ENCODE peak calls at places on chromosomes 6 and 20, in nine cellular contexts. A is left lung, B is adrenal gland, H is colonic mucosa, E is mammary epithelial cell, J is HCT116, Q is heart left ventricle, R is Peyer's patch, X is neuronal stem cell. G is an unnamed sample.

GRCh38 chr6:143060354-143060805 is 309 bp upstream of the AIG1 start:
- DNase-seq in A (peak; percentile 95), B (peak; percentile 92), H (peak; percentile 80), E (peak; percentile 82), J (peak; percentile 90), Q (peak; percentile 88), R (peak; percentile 84), X (peak; percentile 82), G (peak; percentile 62)

GRCh38 chr6:143948208-143948607 is 59.9 kb downstream of the PLAGL1 start:
- DNase-seq in A (no peak), B (no peak), H (no peak), E (no peak), J (no peak), Q (no peak), R (no peak), X (no peak), G (no peak)

GRCh38 chr20:38060536-38060935 is 27.0 kb downstream of the RPRD1B start:
- DNase-seq in A (no peak), B (no peak), H (no peak), E (no peak), J (no peak), Q (no peak), R (no peak), X (no peak), G (no peak)

GRCh38 chr20:57335392-57335791 is 5.8 kb downstream of the SPO11 start:
- DNase-seq in A (no peak), B (no peak), H (no peak), E (peak; percentile 10), J (no peak), Q (no peak), R (no peak), X (no peak), G (no peak)

GRCh38 chr20:23138226-23138625 is 52.1 kb upstream of the CD93 start:
- DNase-seq in A (no peak), B (no peak), H (no peak), E (no peak), J (no peak), Q (no peak), R (no peak), X (no peak), G (no peak)

GRCh38 chr6:96015791-96016776 is at the start of gene FUT9:
- DNase-seq in A (peak; percentile 67), B (peak; percentile 69), H (no peak), E (no peak), J (no peak), Q (peak; percentile 35), R (no peak), X (peak; percentile 78), G (no peak)

GRCh38 chr6:218153-219018 is 73.9 kb upstream of the DUSP22 start:
- DNase-seq in A (no peak), B (no peak), H (no peak), E (no peak), J (no peak), Q (no peak), R (no peak), X (no peak), G (no peak)

GRCh38 chr6:117472667-117473066 is 9.8 kb upstream of the DCBLD1 start:
- DNase-seq in A (no peak), B (no peak), H (no peak), E (no peak), J (no peak), Q (no peak), R (no peak), X (no peak), G (no peak)

GRCh38 chr20:12963456-12963855 is 45.3 kb upstream of the SPTLC3 start:
- DNase-seq in A (no peak), B (no peak), H (no peak), E (no peak), J (no peak), Q (no peak), R (no peak), X (no peak), G (no peak)

GRCh38 chr6:52087498-52087999 is at the start of gene PKHD1:
- DNase-seq in A (no peak), B (no peak), H (peak; percentile 55), E (peak; percentile 43), J (peak; percentile 34), Q (no peak), R (no peak), X (no peak), G (no peak)

DNA sequence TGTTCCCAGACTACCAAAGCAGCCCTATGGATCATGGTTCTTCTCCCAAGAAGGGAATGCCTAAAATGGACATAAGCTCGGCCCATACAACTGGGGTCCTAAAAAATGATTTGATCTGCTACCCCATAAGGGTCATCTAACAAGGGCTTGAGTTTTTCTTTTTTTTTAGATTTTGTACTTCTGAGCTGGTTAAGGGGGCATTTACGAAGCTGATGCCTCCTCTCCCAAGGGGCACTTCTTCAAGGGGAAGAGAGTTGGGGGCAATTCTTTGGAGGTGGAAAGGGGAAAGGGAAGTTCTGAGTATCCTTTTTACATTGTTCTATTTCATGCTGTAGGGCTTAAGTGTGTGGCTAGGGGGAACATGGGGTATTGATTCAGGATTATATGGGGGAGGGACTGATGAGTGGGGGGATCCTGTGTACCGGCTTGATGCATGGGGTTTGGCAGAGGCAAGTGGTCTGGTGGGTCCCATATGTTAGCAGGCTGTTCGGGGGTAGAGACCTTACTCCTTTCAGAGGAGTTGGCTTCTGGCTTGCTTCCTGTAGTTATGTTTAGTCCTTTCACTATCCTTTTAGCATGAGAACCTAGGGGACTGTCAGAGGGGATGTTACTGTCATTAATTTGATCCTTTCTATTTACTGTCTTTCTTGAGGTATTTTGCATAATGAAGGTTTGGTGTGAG is 8.1 kb upstream of the ZNFX1 start:
- DNase-seq in A (no peak), B (peak; percentile 25), H (no peak), E (no peak), J (no peak), Q (no peak), R (no peak), X (no peak), G (no peak)
- H3K9me3 ChIP-seq in A (peaks cover 5% of the 10 kb centered on the region), B (peaks cover 29% of the 10 kb centered on the region), H (no peaks in the 10 kb centered on the region), E (no peaks in the 10 kb centered on the region), J (no peaks in the 10 kb centered on the region), Q (no peaks in the 10 kb centered on the region), R (peaks cover 38% of the 10 kb centered on the region), X (peaks cover 75% of the 10 kb centered on the region), G (peaks cover 74% of the 10 kb centered on the region)

GRCh38 chr6:123224077-123224476 is 228.0 kb downstream of the CLVS2 start:
- DNase-seq in A (no peak), B (no peak), H (no peak), E (no peak), J (no peak), Q (no peak), R (no peak), X (no peak), G (no peak)
- H3K9me3 ChIP-seq in A (no peaks in the 10 kb centered on the region), B (no peaks in the 10 kb centered on the region), H (no peaks in the 10 kb centered on the region), E (no peaks in the 10 kb centered on the region), J (no peaks in the 10 kb centered on the region), Q (no peaks in the 10 kb centered on the region), R (no peaks in the 10 kb centered on the region), X (no peaks in the 10 kb centered on the region), G (no peaks in the 10 kb centered on the region)

GRCh38 chr6:169991913-169992312 is 240.5 kb downstream of the ERMARD start:
- DNase-seq in A (no peak), B (peak; percentile 40), H (no peak), E (no peak), J (no peak), Q (no peak), R (no peak), X (no peak), G (no peak)

GRCh38 chr6:169994734-169995133 is 243.3 kb downstream of the ERMARD start:
- DNase-seq in A (no peak), B (no peak), H (no peak), E (no peak), J (no peak), Q (no peak), R (no peak), X (no peak), G (no peak)

GRCh38 chr6:169991031-169991390 is 239.6 kb downstream of the ERMARD start:
- DNase-seq in A (no peak), B (no peak), H (no peak), E (no peak), J (no peak), Q (no peak), R (peak; percentile 34), X (no peak), G (no peak)

GRCh38 chr6:169996652-169997051 is 245.2 kb downstream of the ERMARD start:
- DNase-seq in A (no peak), B (no peak), H (no peak), E (no peak), J (peak; percentile 0), Q (no peak), R (no peak), X (no peak), G (no peak)

DNA sequence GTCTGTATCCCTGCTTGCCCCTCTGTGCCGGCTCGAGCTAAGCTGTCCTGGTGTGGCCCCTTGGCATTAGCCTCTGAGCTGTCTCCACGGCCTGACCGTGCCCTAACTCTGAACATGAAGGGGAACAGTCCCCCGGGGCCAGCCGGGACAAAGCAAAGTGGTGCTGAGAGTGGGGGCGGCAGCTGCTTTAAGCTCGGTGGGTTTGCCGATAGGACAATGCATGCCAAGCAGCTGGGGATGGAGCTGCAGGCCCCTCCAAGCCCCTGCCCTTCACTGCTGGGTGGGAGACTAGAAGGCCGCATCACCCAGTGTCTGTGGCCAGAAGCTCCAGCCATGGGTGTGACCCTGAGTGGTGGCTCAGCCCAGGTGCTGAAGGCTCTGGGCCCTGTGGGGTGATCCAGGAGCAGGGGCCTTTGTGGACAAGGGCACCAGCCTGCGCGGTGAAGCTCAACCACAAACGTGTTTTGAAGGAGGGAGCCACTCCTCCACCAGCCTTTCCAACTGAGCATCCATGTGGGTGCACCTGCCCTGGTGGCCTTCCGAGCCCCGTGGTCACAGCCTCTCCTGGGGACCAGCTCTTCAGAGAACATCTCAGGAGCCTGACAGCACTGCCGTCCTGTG is 242.5 kb downstream of the ERMARD start:
- DNase-seq in A (no peak), B (peak; percentile 28), H (no peak), E (no peak), J (no peak), Q (peak; percentile 60), R (peak; percentile 37), X (no peak), G (no peak)
- H3K9me3 ChIP-seq in A (no peaks in the 10 kb centered on the region), B (no peaks in the 10 kb centered on the region), H (no peaks in the 10 kb centered on the region), E (no peaks in the 10 kb centered on the region), J (no peaks in the 10 kb centered on the region), Q (no peaks in the 10 kb centered on the region), R (no peaks in the 10 kb centered on the region), X (no peaks in the 10 kb centered on the region), G (no peaks in the 10 kb centered on the region)

GRCh38 chr6:27297484-27297856 is 14.6 kb downstream of the POM121L2 start:
- DNase-seq in A (no peak), B (no peak), H (no peak), E (no peak), J (no peak), Q (no peak), R (no peak), X (no peak), G (no peak)
- H3K9me3 ChIP-seq in A (no peaks in the 10 kb centered on the region), B (no peaks in the 10 kb centered on the region), H (no peaks in the 10 kb centered on the region), E (no peaks in the 10 kb centered on the region), J (no peaks in the 10 kb centered on the region), Q (no peaks in the 10 kb centered on the region), R (peaks cover 3% of the 10 kb centered on the region), X (peaks cover 4% of the 10 kb centered on the region), G (peaks cover 17% of the 10 kb centered on the region)

GRCh38 chr20:55172310-55173002 is 697.1 kb downstream of the DOK5 start:
- DNase-seq in A (no peak), B (no peak), H (no peak), E (no peak), J (no peak), Q (no peak), R (no peak), X (no peak), G (no peak)
- H3K9me3 ChIP-seq in A (no peaks in the 10 kb centered on the region), B (no peaks in the 10 kb centered on the region), H (no peaks in the 10 kb centered on the region), E (no peaks in the 10 kb centered on the region), J (peaks cover 10% of the 10 kb centered on the region), Q (no peaks in the 10 kb centered on the region), R (no peaks in the 10 kb centered on the region), X (no peaks in the 10 kb centered on the region), G (no peaks in the 10 kb centered on the region)